ENCODE peak calls at places on chromosomes 3 and 15, in ten cellular contexts. P is right cardiac atrium; R is activated T-helper 9 cell treated with anti-CD3 and anti-CD28 coated beads, Interleukin-2, amount 50 U/mL, for 16 hours; U is LHCN-M2; C is GM12891; G is GM19239; Y is RWPE1; D is Kasumi-1; Z is GM12878; M is Ammon's horn. O is an unnamed sample.

GRCh38 chr15:58746174-58746573 is 3.3 kb downstream of the ADAM10 start:
- DNase-seq in P (no peak), R (no peak), U (no peak), C (no peak), G (no peak), Y (no peak), D (no peak), Z (no peak), M (no peak), O (no peak)

GRCh38 chr3:72821170-72821781 is 27.0 kb downstream of the SHQ1 start:
- DNase-seq in P (peak), R (no peak), U (peak), C (no peak), G (no peak), Y (no peak), D (peak), Z (no peak), M (no peak), O (no peak)

GRCh38 chr3:4744405-4745239 is 234.6 kb upstream of the BHLHE40 start:
- DNase-seq in P (no peak), R (no peak), U (peak), C (no peak), G (no peak), Y (no peak), D (no peak), Z (no peak), M (no peak), O (no peak)

GRCh38 chr15:75347222-75348033 is 589 bp downstream of the NEIL1 start:
- DNase-seq in P (peak), R (peak), U (no peak), C (peak), G (no peak), Y (peak), D (peak), Z (no peak), M (peak), O (peak)

GRCh38 chr3:188077160-188077812 is 76.7 kb upstream of the LPP start:
- DNase-seq in P (peak), R (no peak), U (peak), C (no peak), G (no peak), Y (no peak), D (no peak), Z (no peak), M (no peak), O (no peak)

GRCh38 chr3:129560269-129560787 is 17.4 kb downstream of the H1-8 start:
- DNase-seq in P (peak), R (no peak), U (peak), C (no peak), G (no peak), Y (no peak), D (no peak), Z (no peak), M (no peak), O (no peak)

GRCh38 chr3:53490131-53490474 is 4.3 kb upstream of the CACNA1D start:
- DNase-seq in P (no peak), R (no peak), U (no peak), C (no peak), G (no peak), Y (no peak), D (no peak), Z (no peak), M (no peak), O (no peak)

GRCh38 chr3:119395923-119396358 is 67.5 kb downstream of the TMEM39A start:
- DNase-seq in P (no peak), R (no peak), U (no peak), C (no peak), G (no peak), Y (no peak), D (no peak), Z (peak), M (no peak), O (no peak)

GRCh38 chr3:138384971-138385370 is 36.6 kb downstream of the MRAS start:
- DNase-seq in P (no peak), R (no peak), U (no peak), C (no peak), G (no peak), Y (no peak), D (no peak), Z (no peak), M (no peak), O (no peak)

GRCh38 chr15:57727031-57727430 is 20.5 kb downstream of the POLR2M start:
- DNase-seq in P (no peak), R (no peak), U (peak), C (no peak), G (no peak), Y (peak), D (no peak), Z (no peak), M (no peak), O (no peak)

GRCh38 chr3:83218383-83219200 is 1457.1 kb upstream of the GBE1 start:
- DNase-seq in P (no peak), R (no peak), U (no peak), C (no peak), G (no peak), Y (no peak), D (no peak), Z (no peak), M (no peak), O (no peak)

GRCh38 chr3:10459954-10460754 is 45.2 kb downstream of the ATP2B2 start:
- DNase-seq in P (peak), R (no peak), U (peak), C (peak), G (peak), Y (peak), D (peak), Z (no peak), M (no peak), O (peak)

GRCh38 chr3:83195243-83195642 is 1433.8 kb upstream of the GBE1 start:
- DNase-seq in P (no peak), R (no peak), U (no peak), C (no peak), G (no peak), Y (no peak), D (no peak), Z (no peak), M (no peak), O (no peak)

GRCh38 chr3:187150599-187150998 is 11.3 kb upstream of the RPL39L start:
- DNase-seq in P (no peak), R (peak), U (peak), C (no peak), G (no peak), Y (no peak), D (no peak), Z (no peak), M (no peak), O (peak)

GRCh38 chr3:154486949-154487348 is 57.0 kb upstream of the GPR149 start:
- DNase-seq in P (no peak), R (no peak), U (no peak), C (no peak), G (no peak), Y (no peak), D (no peak), Z (no peak), M (no peak), O (no peak)

GRCh38 chr3:159130108-159130507 is 328.3 kb downstream of the MFSD1 start:
- DNase-seq in P (no peak), R (no peak), U (peak), C (no peak), G (no peak), Y (no peak), D (peak), Z (no peak), M (no peak), O (no peak)

GRCh38 chr15:52186651-52187486 is 4.3 kb downstream of the GNB5 start:
- DNase-seq in P (no peak), R (no peak), U (no peak), C (no peak), G (no peak), Y (no peak), D (no peak), Z (no peak), M (peak), O (no peak)

GRCh38 chr15:33964665-33965040 is 3.6 kb upstream of the CHRM5 start:
- DNase-seq in P (no peak), R (no peak), U (no peak), C (no peak), G (no peak), Y (no peak), D (no peak), Z (no peak), M (no peak), O (no peak)

GRCh38 chr3:108472011-108472591 is 38.3 kb downstream of the MYH15 start:
- DNase-seq in P (no peak), R (no peak), U (peak), C (no peak), G (no peak), Y (peak), D (no peak), Z (no peak), M (peak), O (no peak)

GRCh38 chr15:77018796-77019475 is 24.0 kb downstream of the PSTPIP1 start:
- DNase-seq in P (no peak), R (no peak), U (no peak), C (no peak), G (no peak), Y (no peak), D (no peak), Z (no peak), M (no peak), O (no peak)

GRCh38 chr15:72591361-72591760 is 63.1 kb upstream of the GOLGA6B start:
- DNase-seq in P (no peak), R (no peak), U (peak), C (no peak), G (no peak), Y (no peak), D (no peak), Z (no peak), M (no peak), O (no peak)

GRCh38 chr3:77071364-77071763 is 31.5 kb downstream of the ROBO2 start:
- DNase-seq in P (no peak), R (no peak), U (no peak), C (no peak), G (no peak), Y (no peak), D (no peak), Z (no peak), M (no peak), O (no peak)

GRCh38 chr3:193016437-193016887 is 98.8 kb upstream of the MB21D2 start:
- DNase-seq in P (peak), R (no peak), U (no peak), C (no peak), G (no peak), Y (peak), D (peak), Z (no peak), M (no peak), O (no peak)

GRCh38 chr3:177810162-177810623 is 612.9 kb upstream of the TBL1XR1 start:
- DNase-seq in P (no peak), R (no peak), U (peak), C (no peak), G (no peak), Y (peak), D (no peak), Z (no peak), M (no peak), O (no peak)